ENCODE peak calls at places on chromosome 2, in ten cellular contexts. One of them, this sample, is unnamed.
A peak's percentile ranks its signal among the peaks of the same experiment; 100 is the strongest.

GRCh38 chr2:69911985-69912563 is 2.8 kb upstream of the MXD1 start:
- DNase-seq in RCC 7860: peak; percentile 39
- DNase-seq in stromal cell of bone marrow: no peak
- DNase-seq in tibial artery: no peak
- DNase-seq in sigmoid colon: no peak
- DNase-seq in effector memory CD8-positive, alpha-beta T cell: no peak
- DNase-seq in AML-193: peak; percentile 67
- DNase-seq in T-helper 9 cell: no peak
- DNase-seq in AG04449: no peak
- DNase-seq in T-cell: no peak
- DNase-seq in this sample: peak; percentile 68

GRCh38 chr2:177717831-177718618 is 325.5 kb downstream of the AGPS start:
- DNase-seq in RCC 7860: no peak
- DNase-seq in stromal cell of bone marrow: no peak
- DNase-seq in tibial artery: no peak
- DNase-seq in sigmoid colon: no peak
- DNase-seq in effector memory CD8-positive, alpha-beta T cell: no peak
- DNase-seq in AML-193: peak; percentile 29
- DNase-seq in T-helper 9 cell: no peak
- DNase-seq in AG04449: no peak
- DNase-seq in T-cell: no peak
- DNase-seq in this sample: no peak

GRCh38 chr2:236257171-236257570 is 7.0 kb downstream of the ASB18 start:
- DNase-seq in RCC 7860: no peak
- DNase-seq in stromal cell of bone marrow: no peak
- DNase-seq in tibial artery: no peak
- DNase-seq in sigmoid colon: no peak
- DNase-seq in effector memory CD8-positive, alpha-beta T cell: no peak
- DNase-seq in AML-193: no peak
- DNase-seq in T-helper 9 cell: no peak
- DNase-seq in AG04449: no peak
- DNase-seq in T-cell: no peak
- DNase-seq in this sample: no peak

GRCh38 chr2:187917535-187917934 is 363.3 kb upstream of the TFPI start:
- DNase-seq in RCC 7860: no peak
- DNase-seq in stromal cell of bone marrow: peak; percentile 3
- DNase-seq in tibial artery: no peak
- DNase-seq in sigmoid colon: no peak
- DNase-seq in effector memory CD8-positive, alpha-beta T cell: no peak
- DNase-seq in AML-193: no peak
- DNase-seq in T-helper 9 cell: no peak
- DNase-seq in AG04449: no peak
- DNase-seq in T-cell: no peak
- DNase-seq in this sample: peak; percentile 24

GRCh38 chr2:106104332-106105062 is 89.6 kb downstream of the UXS1 start:
- DNase-seq in RCC 7860: peak; percentile 54
- DNase-seq in stromal cell of bone marrow: peak; percentile 36
- DNase-seq in tibial artery: no peak
- DNase-seq in sigmoid colon: no peak
- DNase-seq in effector memory CD8-positive, alpha-beta T cell: peak; percentile 66
- DNase-seq in AML-193: peak; percentile 62
- DNase-seq in T-helper 9 cell: peak; percentile 43
- DNase-seq in AG04449: no peak
- DNase-seq in T-cell: peak; percentile 53
- DNase-seq in this sample: peak; percentile 49

GRCh38 chr2:171141320-171141719 is 19.4 kb downstream of the TLK1 start:
- DNase-seq in RCC 7860: no peak
- DNase-seq in stromal cell of bone marrow: no peak
- DNase-seq in tibial artery: no peak
- DNase-seq in sigmoid colon: no peak
- DNase-seq in effector memory CD8-positive, alpha-beta T cell: no peak
- DNase-seq in AML-193: no peak
- DNase-seq in T-helper 9 cell: no peak
- DNase-seq in AG04449: no peak
- DNase-seq in T-cell: no peak
- DNase-seq in this sample: no peak

GRCh38 chr2:226898925-226899324 is 63.1 kb downstream of the RHBDD1 start:
- DNase-seq in RCC 7860: no peak
- DNase-seq in stromal cell of bone marrow: no peak
- DNase-seq in tibial artery: no peak
- DNase-seq in sigmoid colon: no peak
- DNase-seq in effector memory CD8-positive, alpha-beta T cell: no peak
- DNase-seq in AML-193: no peak
- DNase-seq in T-helper 9 cell: no peak
- DNase-seq in AG04449: no peak
- DNase-seq in T-cell: no peak
- DNase-seq in this sample: no peak

GRCh38 chr2:20485612-20485926 is 38.7 kb downstream of the RHOB start:
- DNase-seq in RCC 7860: no peak
- DNase-seq in stromal cell of bone marrow: no peak
- DNase-seq in tibial artery: peak; percentile 59
- DNase-seq in sigmoid colon: peak; percentile 38
- DNase-seq in effector memory CD8-positive, alpha-beta T cell: no peak
- DNase-seq in AML-193: no peak
- DNase-seq in T-helper 9 cell: no peak
- DNase-seq in AG04449: no peak
- DNase-seq in T-cell: no peak
- DNase-seq in this sample: no peak

GRCh38 chr2:195498176-195498575 is 158.8 kb upstream of the SLC39A10 start:
- DNase-seq in RCC 7860: no peak
- DNase-seq in stromal cell of bone marrow: no peak
- DNase-seq in tibial artery: no peak
- DNase-seq in sigmoid colon: no peak
- DNase-seq in effector memory CD8-positive, alpha-beta T cell: peak; percentile 65
- DNase-seq in AML-193: peak; percentile 7
- DNase-seq in T-helper 9 cell: peak; percentile 50
- DNase-seq in AG04449: no peak
- DNase-seq in T-cell: peak; percentile 52
- DNase-seq in this sample: no peak

GRCh38 chr2:28717339-28717758 is 34.3 kb upstream of the PPP1CB start:
- DNase-seq in RCC 7860: peak; percentile 92
- DNase-seq in stromal cell of bone marrow: peak; percentile 84
- DNase-seq in tibial artery: peak; percentile 86
- DNase-seq in sigmoid colon: peak; percentile 77
- DNase-seq in effector memory CD8-positive, alpha-beta T cell: no peak
- DNase-seq in AML-193: peak; percentile 83
- DNase-seq in T-helper 9 cell: no peak
- DNase-seq in AG04449: no peak
- DNase-seq in T-cell: no peak
- DNase-seq in this sample: peak; percentile 34

GRCh38 chr2:47518497-47519146 is 115.7 kb downstream of the MSH2 start:
- DNase-seq in RCC 7860: no peak
- DNase-seq in stromal cell of bone marrow: no peak
- DNase-seq in tibial artery: no peak
- DNase-seq in sigmoid colon: no peak
- DNase-seq in effector memory CD8-positive, alpha-beta T cell: no peak
- DNase-seq in AML-193: no peak
- DNase-seq in T-helper 9 cell: no peak
- DNase-seq in AG04449: no peak
- DNase-seq in T-cell: no peak
- DNase-seq in this sample: no peak

GRCh38 chr2:119475225-119475856 is 43.7 kb downstream of the TMEM37 start:
- DNase-seq in RCC 7860: no peak
- DNase-seq in stromal cell of bone marrow: no peak
- DNase-seq in tibial artery: no peak
- DNase-seq in sigmoid colon: peak; percentile 29
- DNase-seq in effector memory CD8-positive, alpha-beta T cell: no peak
- DNase-seq in AML-193: no peak
- DNase-seq in T-helper 9 cell: no peak
- DNase-seq in AG04449: no peak
- DNase-seq in T-cell: no peak
- DNase-seq in this sample: no peak

GRCh38 chr2:172073518-172073917 is 11.8 kb upstream of the DLX1 start:
- DNase-seq in RCC 7860: no peak
- DNase-seq in stromal cell of bone marrow: no peak
- DNase-seq in tibial artery: no peak
- DNase-seq in sigmoid colon: no peak
- DNase-seq in effector memory CD8-positive, alpha-beta T cell: no peak
- DNase-seq in AML-193: no peak
- DNase-seq in T-helper 9 cell: no peak
- DNase-seq in AG04449: no peak
- DNase-seq in T-cell: no peak
- DNase-seq in this sample: no peak

GRCh38 chr2:68620762-68621161 is 22.6 kb upstream of the PROKR1 start:
- DNase-seq in RCC 7860: no peak
- DNase-seq in stromal cell of bone marrow: no peak
- DNase-seq in tibial artery: no peak
- DNase-seq in sigmoid colon: no peak
- DNase-seq in effector memory CD8-positive, alpha-beta T cell: no peak
- DNase-seq in AML-193: no peak
- DNase-seq in T-helper 9 cell: no peak
- DNase-seq in AG04449: no peak
- DNase-seq in T-cell: no peak
- DNase-seq in this sample: no peak